ENCODE peak calls at places on chromosomes 11 and 22, in seven cellular contexts. R is caudate nucleus, Y is A673, H is brain microvascular endothelial cell, T is osteoblast, Q is PC-3, A is fibroblast of lung. O is an unnamed sample.

GRCh38 chr11:122850076-122850631 is 11.9 kb downstream of the CRTAM start:
- DNase-seq in T (peak), Y (peak), R (no peak), H (peak), A (peak), Q (no peak), O (peak)

GRCh38 chr11:35856756-35857155 is 87.1 kb upstream of the LDLRAD3 start:
- DNase-seq in A (no peak), Y (no peak), T (no peak), H (no peak), Q (no peak), R (no peak), O (no peak)

GRCh38 chr11:19756675-19757475 is 44.2 kb downstream of the NAV2 start:
- DNase-seq in Q (no peak), Y (no peak), R (peak), H (peak), A (peak), T (no peak), O (peak)

GRCh38 chr11:92393218-92393617 is 168.6 kb downstream of the FAT3 start:
- DNase-seq in H (no peak), T (no peak), A (no peak), Y (no peak), Q (no peak), R (no peak), O (no peak)

GRCh38 chr11:126102436-126102894 is 39.8 kb upstream of the CDON start:
- DNase-seq in H (no peak), T (no peak), Q (no peak), A (peak), R (no peak), Y (peak), O (no peak)

GRCh38 chr11:111733009-111733408 is 33.2 kb downstream of the PPP2R1B start:
- DNase-seq in T (peak), Y (no peak), H (peak), R (no peak), A (peak), Q (no peak), O (no peak)

GRCh38 chr11:10305964-10306918 is 1.4 kb downstream of the ADM start:
- DNase-seq in T (no peak), Q (peak), A (no peak), Y (peak), H (no peak), R (no peak), O (peak)

GRCh38 chr11:64990222-64990918 is 6.4 kb downstream of the BATF2 start:
- DNase-seq in Y (no peak), H (peak), Q (no peak), R (no peak), A (peak), T (no peak), O (no peak)

GRCh38 chr11:36380296-36381004 is 84.4 kb downstream of the PRR5L start:
- DNase-seq in Q (no peak), Y (peak), T (no peak), A (no peak), H (no peak), R (no peak), O (no peak)

GRCh38 chr22:45496451-45496941 is 6.2 kb upstream of the FBLN1 start:
- DNase-seq in H (no peak), R (no peak), Y (no peak), A (peak), T (peak), Q (no peak), O (no peak)

GRCh38 chr11:1162498-1163311 is 5.0 kb downstream of the MUC5AC start:
- DNase-seq in A (no peak), T (peak), Q (no peak), H (no peak), R (no peak), Y (no peak), O (no peak)

GRCh38 chr11:74084796-74085541 is 76.1 kb upstream of the UCP3 start:
- DNase-seq in T (peak), A (peak), R (no peak), Y (no peak), Q (peak), H (no peak), O (peak)

GRCh38 chr11:11882539-11882938 is 40.8 kb downstream of the USP47 start:
- DNase-seq in Q (peak), A (no peak), H (no peak), R (no peak), Y (no peak), T (no peak), O (no peak)

GRCh38 chr11:10303558-10304363 is 1.1 kb upstream of the ADM start:
- DNase-seq in A (peak), R (no peak), Q (peak), Y (peak), H (peak), T (no peak), O (peak)

GRCh38 chr11:37320921-37321320 is 722.9 kb upstream of the RAG2 start:
- DNase-seq in R (no peak), H (no peak), T (no peak), Q (peak), A (peak), Y (peak), O (peak)

GRCh38 chr11:63243533-63243932 is at the start of gene SLC22A25:
- DNase-seq in T (peak), Y (no peak), H (peak), R (no peak), A (no peak), Q (no peak), O (peak)

GRCh38 chr22:42151924-42152635 is 21.5 kb upstream of the CYP2D6 start:
- DNase-seq in R (no peak), H (no peak), Q (no peak), T (peak), Y (no peak), A (no peak), O (no peak)

GRCh38 chr22:17786435-17787158 is 12.3 kb upstream of the BID start:
- DNase-seq in H (no peak), R (peak), T (peak), Q (no peak), A (peak), Y (no peak), O (no peak)

GRCh38 chr11:46315783-46316563 is 31.3 kb upstream of the DGKZ start:
- DNase-seq in R (no peak), A (no peak), T (peak), H (no peak), Y (no peak), Q (no peak), O (no peak)

GRCh38 chr11:94586546-94586945 is 19.4 kb downstream of the PIWIL4 start:
- DNase-seq in Y (no peak), R (no peak), Q (no peak), A (no peak), H (no peak), T (no peak), O (no peak)

GRCh38 chr22:49450521-49450920 is 377.2 kb downstream of the BRD1 start:
- DNase-seq in T (peak), Q (no peak), Y (peak), R (no peak), A (no peak), H (no peak), O (no peak)

GRCh38 chr11:67353317-67354313 is at the start of gene POLD4:
- DNase-seq in H (peak), T (peak), A (peak), R (peak), Y (peak), Q (peak), O (peak)

GRCh38 chr11:69434341-69434960 is 47.0 kb upstream of the LINC01488 start:
- DNase-seq in T (peak), A (no peak), H (no peak), R (no peak), Q (no peak), Y (no peak), O (no peak)

GRCh38 chr22:37169947-37170688 is 17.9 kb downstream of the C1QTNF6 start:
- DNase-seq in Y (no peak), A (no peak), T (no peak), Q (no peak), H (no peak), R (no peak), O (no peak)

GRCh38 chr11:94144664-94145063 is 16.0 kb downstream of the PANX1 start:
- DNase-seq in T (no peak), R (no peak), A (no peak), H (no peak), Q (no peak), Y (no peak), O (no peak)

GRCh38 chr11:102704841-102705240 is 728 bp downstream of the MMP27 start:
- DNase-seq in Y (no peak), T (no peak), A (no peak), Q (no peak), R (no peak), H (no peak), O (no peak)

GRCh38 chr22:26662160-26662559 is 4.8 kb downstream of the MIAT start:
- DNase-seq in H (no peak), R (no peak), T (no peak), Y (no peak), A (no peak), Q (no peak), O (no peak)

GRCh38 chr11:34337016-34337415 is 20.8 kb downstream of the ABTB2 start:
- DNase-seq in Y (no peak), T (peak), Q (no peak), H (no peak), A (no peak), R (no peak), O (no peak)

GRCh38 chr11:107018902-107019493 is 722 bp upstream of the GUCY1A2 start:
- DNase-seq in H (peak), T (peak), Q (peak), A (peak), Y (peak), R (peak), O (peak)

GRCh38 chr22:29148036-29148435 is 57.7 kb upstream of the EMID1 start:
- DNase-seq in Y (no peak), H (no peak), R (no peak), A (no peak), Q (no peak), T (no peak), O (no peak)

GRCh38 chr22:29151316-29151715 is 54.4 kb upstream of the EMID1 start:
- DNase-seq in H (no peak), Y (no peak), A (no peak), T (no peak), Q (no peak), R (no peak), O (no peak)

GRCh38 chr22:29148826-29149225 is 56.9 kb upstream of the EMID1 start:
- DNase-seq in Q (no peak), H (no peak), A (no peak), T (no peak), Y (no peak), R (no peak), O (peak)

GRCh38 chr22:29150701-29151100 is 55.0 kb upstream of the EMID1 start:
- DNase-seq in H (no peak), T (no peak), R (no peak), A (no peak), Q (no peak), Y (no peak), O (no peak)

GRCh38 chr22:29149841-29150555 is 55.7 kb upstream of the EMID1 start:
- DNase-seq in Q (no peak), T (peak), H (no peak), A (no peak), Y (no peak), R (peak), O (no peak)
- H3K27ac ChIP-seq in Q (no peak), T (no peak), H (no peak), A (no peak), Y (no peak), R (peak), O (no peak)

GRCh38 chr11:71407356-71407755 is 40.8 kb downstream of the DHCR7 start:
- DNase-seq in T (peak), R (no peak), Y (no peak), Q (no peak), H (no peak), A (no peak), O (no peak)

GRCh38 chr11:71408826-71409225 is 39.4 kb downstream of the DHCR7 start:
- DNase-seq in R (no peak), T (peak), A (no peak), H (no peak), Y (no peak), Q (no peak), O (no peak)

GRCh38 chr11:71414645-71415044 is 33.5 kb downstream of the DHCR7 start:
- DNase-seq in R (no peak), Y (no peak), A (no peak), T (no peak), H (no peak), Q (no peak), O (no peak)

GRCh38 chr11:71406681-71407080 is 41.5 kb downstream of the DHCR7 start:
- DNase-seq in T (no peak), Q (no peak), H (no peak), R (no peak), Y (no peak), A (no peak), O (no peak)

DNA sequence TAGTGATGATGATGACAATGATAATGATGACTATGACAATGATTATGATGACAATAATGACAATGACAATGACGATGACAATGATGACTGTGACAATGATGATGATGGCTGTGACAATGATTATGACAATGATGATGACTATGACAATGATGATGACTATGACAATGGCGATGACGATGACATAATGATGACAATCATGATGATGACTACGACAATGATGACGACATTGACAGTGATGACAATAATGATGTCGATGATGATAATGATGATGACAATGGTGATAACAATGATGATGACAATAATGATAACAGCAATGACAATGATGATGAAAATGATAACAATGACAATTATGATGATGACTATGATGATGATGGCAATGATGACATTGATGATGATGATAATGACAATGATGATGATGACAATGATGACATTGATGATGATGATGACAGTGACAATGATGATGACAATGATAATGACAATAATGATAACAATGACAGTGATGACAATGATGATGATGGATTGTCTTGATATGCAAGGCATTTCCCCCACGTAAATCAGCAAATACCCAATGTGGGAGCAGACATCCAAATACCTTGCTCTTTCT is 37.7 kb downstream of the DHCR7 start:
- DNase-seq in R (no peak), A (no peak), T (no peak), H (no peak), Q (no peak), Y (no peak), O (no peak)
- H3K27ac ChIP-seq in R (no peak), A (no peak), T (no peak), H (no peak), Q (no peak), Y (no peak), O (no peak)

GRCh38 chr22:33865248-33865647 is 55.0 kb downstream of the LARGE1 start:
- DNase-seq in H (no peak), R (no peak), Q (peak), T (no peak), A (no peak), Y (no peak), O (no peak)

GRCh38 chr22:33859311-33859710 is 61.0 kb downstream of the LARGE1 start:
- DNase-seq in Y (no peak), H (no peak), A (no peak), T (no peak), Q (no peak), R (no peak), O (no peak)

GRCh38 chr22:33861216-33861875 is 58.9 kb downstream of the LARGE1 start:
- DNase-seq in Q (no peak), R (no peak), A (no peak), T (no peak), H (no peak), Y (no peak), O (no peak)

GRCh38 chr22:33864723-33865130 is 55.5 kb downstream of the LARGE1 start:
- DNase-seq in Q (no peak), Y (no peak), R (no peak), T (no peak), A (no peak), H (no peak), O (no peak)

DNA sequence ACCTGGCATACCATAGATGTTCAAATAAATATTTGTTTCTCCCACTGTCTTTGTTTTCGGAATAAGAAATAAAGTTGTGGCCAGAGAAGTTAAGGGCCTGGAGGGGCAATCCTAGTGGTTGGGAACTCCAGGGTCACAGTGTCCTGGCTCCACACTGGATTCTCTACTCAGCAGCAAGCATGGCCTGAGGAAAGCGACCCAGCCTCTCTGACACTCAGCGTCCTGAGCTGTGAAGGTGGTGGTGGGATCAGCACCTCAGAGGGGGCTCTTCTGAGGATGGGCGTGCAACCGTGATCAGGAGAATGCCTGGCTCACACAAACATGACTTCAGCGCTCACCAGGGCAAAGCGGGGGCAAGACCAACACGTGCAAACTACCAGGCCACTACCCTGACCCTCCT is 59.9 kb downstream of the LARGE1 start:
- DNase-seq in T (no peak), H (no peak), R (no peak), A (no peak), Y (no peak), Q (no peak), O (no peak)
- H3K27ac ChIP-seq in T (no peak), H (no peak), R (no peak), A (no peak), Y (no peak), Q (no peak), O (no peak)

GRCh38 chr22:30949934-30950660 is 18.5 kb downstream of the MORC2 start:
- DNase-seq in H (no peak), Q (no peak), Y (no peak), T (no peak), R (no peak), A (no peak), O (peak)
- H3K27ac ChIP-seq in H (no peak), Q (no peak), Y (no peak), T (no peak), R (no peak), A (no peak), O (no peak)

GRCh38 chr22:39907605-39908097 is 6.8 kb downstream of the GRAP2 start:
- DNase-seq in A (no peak), Y (no peak), T (no peak), Q (no peak), H (no peak), R (no peak), O (no peak)

GRCh38 chr22:39905686-39906085 is 4.8 kb downstream of the GRAP2 start:
- DNase-seq in R (no peak), T (no peak), A (no peak), H (no peak), Q (no peak), Y (no peak), O (no peak)

GRCh38 chr22:39904864-39905263 is 4.0 kb downstream of the GRAP2 start:
- DNase-seq in H (no peak), R (no peak), T (peak), A (no peak), Q (no peak), Y (no peak), O (no peak)

GRCh38 chr22:39907035-39907434 is 6.2 kb downstream of the GRAP2 start:
- DNase-seq in T (no peak), Y (no peak), A (no peak), H (no peak), R (no peak), Q (no peak), O (no peak)

DNA sequence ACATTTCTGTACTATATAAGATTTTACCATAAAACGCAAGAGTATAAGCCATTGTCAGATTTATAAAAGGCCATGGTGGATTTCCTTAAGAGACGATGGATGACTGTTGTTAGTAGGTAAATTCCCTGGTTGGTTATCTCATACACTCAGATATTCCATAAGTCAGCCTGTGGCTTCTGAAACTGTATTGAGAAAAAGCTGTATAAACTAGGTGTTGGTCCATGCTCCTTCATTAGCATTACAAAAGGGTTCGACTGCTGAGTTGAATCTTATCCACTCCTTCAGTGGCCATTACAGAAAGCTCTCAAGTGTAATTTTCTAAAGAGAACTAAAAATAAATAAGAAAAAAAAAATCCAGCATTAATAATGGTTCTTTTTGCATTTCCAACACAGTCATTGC is 5.3 kb downstream of the GRAP2 start:
- DNase-seq in H (no peak), T (no peak), A (no peak), Y (no peak), R (no peak), Q (no peak), O (no peak)
- H3K27ac ChIP-seq in H (no peak), T (no peak), A (no peak), Y (no peak), R (no peak), Q (no peak), O (no peak)

GRCh38 chr22:19962909-19963806 is 21.5 kb upstream of the TXNRD2 start:
- DNase-seq in Q (peak), A (peak), H (peak), Y (no peak), T (peak), R (no peak), O (peak)
- H3K27ac ChIP-seq in Q (peak), A (no peak), H (no peak), Y (peak), T (peak), R (peak), O (peak)

GRCh38 chr11:16606784-16607674 is 131.4 kb upstream of the C11orf58 start:
- DNase-seq in Q (no peak), H (no peak), Y (peak), T (peak), A (peak), R (no peak), O (no peak)
- H3K27ac ChIP-seq in Q (no peak), H (no peak), Y (peak), T (peak), A (peak), R (peak), O (no peak)

DNA sequence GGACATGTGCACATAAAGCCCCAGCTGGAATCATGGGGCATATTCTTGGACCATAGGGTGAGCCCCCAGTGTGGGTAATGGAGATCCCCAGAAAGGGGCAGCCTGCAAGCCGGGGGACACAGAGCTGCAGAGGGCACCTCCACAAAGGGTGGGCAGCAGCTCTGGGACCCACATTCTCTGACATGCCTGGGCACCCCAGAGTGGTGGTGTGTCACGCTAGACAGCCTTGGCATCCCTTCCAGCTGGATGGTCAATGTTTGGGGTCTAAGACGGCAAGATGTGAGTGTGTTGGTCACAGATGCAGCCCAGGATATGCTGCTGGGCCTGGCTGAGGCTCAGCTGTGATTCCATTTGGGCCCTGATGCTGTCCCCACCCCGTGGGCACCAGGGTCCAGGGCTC is 9.7 kb downstream of the ADORA2A start:
- DNase-seq in A (no peak), Y (no peak), R (no peak), H (no peak), T (peak), Q (no peak), O (no peak)
- H3K27ac ChIP-seq in A (no peak), Y (no peak), R (no peak), H (no peak), T (no peak), Q (no peak), O (no peak)